ENCODE peak calls at places on chromosomes 5 and 9, in six cellular contexts. D is nucleus accumbens, S is cardiac muscle cell, E is fibroblast of pulmonary artery, V is astrocyte of the spinal cord, L is HuH-7. A is an unnamed sample.

GRCh38 chr5:40385544-40385943 is 294.2 kb upstream of the PTGER4 start:
- DNase-seq in E (no peak), V (peak), D (no peak), S (no peak), L (no peak), A (no peak)

GRCh38 chr5:93953442-93953841 is 212.0 kb upstream of the POU5F2 start:
- DNase-seq in D (no peak), E (no peak), S (no peak), V (no peak), L (no peak), A (no peak)

GRCh38 chr5:174410716-174411512 is 313.5 kb upstream of the MSX2 start:
- DNase-seq in S (no peak), E (no peak), D (no peak), L (no peak), V (no peak), A (no peak)

GRCh38 chr9:118058227-118058626 is 354.0 kb downstream of the TLR4 start:
- DNase-seq in V (no peak), E (no peak), S (no peak), D (no peak), L (no peak), A (no peak)

GRCh38 chr5:11602298-11602697 is 301.9 kb downstream of the CTNND2 start:
- DNase-seq in S (peak), L (peak), V (no peak), E (no peak), D (no peak), A (no peak)

GRCh38 chr5:157347301-157348048 is 81.6 kb downstream of the CYFIP2 start:
- DNase-seq in V (no peak), S (peak), D (no peak), E (no peak), L (no peak), A (no peak)

GRCh38 chr5:101473483-101473882 is 570.4 kb upstream of the ST8SIA4 start:
- DNase-seq in L (no peak), E (peak), S (no peak), V (peak), D (no peak), A (peak)

GRCh38 chr5:142981475-142981874 is 211.3 kb downstream of the ARHGAP26 start:
- DNase-seq in S (no peak), L (no peak), E (no peak), V (no peak), D (no peak), A (no peak)

GRCh38 chr5:107670927-107671741 is at the start of gene EFNA5:
- DNase-seq in L (no peak), D (no peak), E (peak), S (peak), V (peak), A (peak)

GRCh38 chr5:157602505-157602904 is 26.9 kb upstream of the ADAM19 start:
- DNase-seq in V (peak), L (no peak), S (no peak), E (peak), D (no peak), A (no peak)

GRCh38 chr9:92001244-92001643 is 51.2 kb upstream of the ROR2 start:
- DNase-seq in V (no peak), L (no peak), E (no peak), S (no peak), D (no peak), A (no peak)

GRCh38 chr9:107248714-107249113 is 34.4 kb upstream of the RAD23B start:
- DNase-seq in E (no peak), V (no peak), S (no peak), D (no peak), L (no peak), A (no peak)

GRCh38 chr5:106459541-106459940 is 1211.2 kb downstream of the EFNA5 start:
- DNase-seq in D (no peak), L (no peak), V (peak), E (peak), S (no peak), A (no peak)

GRCh38 chr5:440413-441180 is 2.4 kb upstream of the EXOC3 start:
- DNase-seq in D (no peak), S (no peak), L (no peak), E (no peak), V (no peak), A (no peak)

GRCh38 chr5:97923997-97924396 is 741.0 kb upstream of the RIOK2 start:
- DNase-seq in V (no peak), D (no peak), E (no peak), S (no peak), L (no peak), A (no peak)

GRCh38 chr5:173895766-173896165 is 7.6 kb downstream of the CPEB4 start:
- DNase-seq in E (no peak), V (no peak), L (no peak), S (no peak), D (no peak), A (no peak)